ENCODE peak calls at places on chromosomes 6 and 20, in five cellular contexts. H, T, X, F and P are unnamed samples.

GRCh38 chr6:105849741-105850140 is 236.4 kb upstream of the PRDM1 start:
- DNase-seq in X (peak), F (no peak), T (peak), H (no peak), P (peak)

GRCh38 chr20:3572151-3572550 is 91.0 kb downstream of the GFRA4 start:
- DNase-seq in F (no peak), T (no peak), H (no peak), X (no peak), P (peak)

GRCh38 chr6:127514396-127515227 is 4.5 kb downstream of the MTCL3 start:
- DNase-seq in H (peak), F (no peak), X (peak), T (no peak), P (no peak)

GRCh38 chr6:118722820-118723526 is 71.6 kb upstream of the CEP85L start:
- DNase-seq in H (no peak), F (peak), T (peak), X (no peak), P (no peak)

GRCh38 chr20:62625516-62625915 is 16.8 kb upstream of the SLCO4A1 start:
- DNase-seq in H (no peak), F (no peak), T (no peak), X (no peak), P (no peak)

GRCh38 chr20:58932170-58932569 is 48.9 kb upstream of the NELFCD start:
- DNase-seq in X (no peak), H (no peak), T (no peak), F (no peak), P (no peak)

GRCh38 chr6:24910331-24910849 is 25.4 kb downstream of the RIPOR2 start:
- DNase-seq in H (peak), F (peak), T (no peak), X (no peak), P (no peak)

GRCh38 chr6:27553123-27553904 is 80.4 kb upstream of the ZNF184 start:
- DNase-seq in X (peak), T (peak), H (peak), F (peak), P (peak)

GRCh38 chr20:48845000-48845399 is 17.2 kb upstream of the PREX1 start:
- DNase-seq in F (peak), X (no peak), H (no peak), T (peak), P (peak)

GRCh38 chr6:75802366-75802765 is 53.3 kb downstream of the MYO6 start:
- DNase-seq in X (peak), H (peak), F (peak), T (peak), P (no peak)

GRCh38 chr6:17790486-17790885 is 83.8 kb upstream of the NUP153 start:
- DNase-seq in X (no peak), F (no peak), H (peak), T (no peak), P (no peak)

GRCh38 chr6:40164345-40164755 is 230.1 kb upstream of the MOCS1 start:
- DNase-seq in T (peak), X (no peak), F (no peak), H (peak), P (no peak)

GRCh38 chr6:1110164-1110563 is 201.7 kb upstream of the FOXQ1 start:
- DNase-seq in T (peak), H (no peak), F (no peak), X (no peak), P (no peak)

GRCh38 chr20:57802877-57803717 is 93.3 kb upstream of the PMEPA1 start:
- DNase-seq in X (no peak), H (no peak), T (no peak), F (no peak), P (no peak)

GRCh38 chr6:147322299-147323162 is 118.3 kb downstream of the STXBP5 start:
- DNase-seq in H (no peak), T (no peak), X (no peak), F (peak), P (peak)

GRCh38 chr6:25960689-25961088 is 1.9 kb upstream of the TRIM38 start:
- DNase-seq in X (no peak), T (no peak), F (no peak), H (no peak), P (no peak)